ENCODE peak calls at places on chromosomes 5 and 9, in seven cellular contexts. U is stimulated activated CD8-positive, alpha-beta memory T cell treated with anti-CD3 and anti-CD28 coated beads, Interleukin-2, amount 100 ng/mL, for 48 hours; X is EH; H is HuH-7.5; Q is memory B cell; R is activated CD8-positive, alpha-beta T cell treated with anti-CD3 and anti-CD28 coated beads for 36 hours; O is iPS-NIHi11. B is an unnamed sample.

GRCh38 chr5:180291234-180291940 is 496 bp downstream of the MAPK9 start:
- DNase-seq in U (no peak), X (peak; percentile 32), H (peak; percentile 46), Q (no peak), R (peak; percentile 23), O (peak; percentile 79), B (no peak)

GRCh38 chr5:179821298-179822058 is 773 bp downstream of the SQSTM1 start:
- DNase-seq in U (peak; percentile 81), X (peak; percentile 97), H (peak; percentile 98), Q (peak; percentile 72), R (peak; percentile 91), O (peak; percentile 90), B (peak; percentile 94)

GRCh38 chr9:124501771-124502320 is 5.4 kb downstream of the NR5A1 start:
- DNase-seq in U (no peak), X (no peak), H (no peak), Q (no peak), R (no peak), O (no peak), B (no peak)

GRCh38 chr9:129627556-129628492 is 1.9 kb downstream of the NTMT1 start:
- DNase-seq in U (no peak), X (peak; percentile 84), H (no peak), Q (no peak), R (no peak), O (no peak), B (no peak)

GRCh38 chr9:209143-209758 is 5.4 kb upstream of the DOCK8 start:
- DNase-seq in U (no peak), X (no peak), H (no peak), Q (no peak), R (no peak), O (no peak), B (no peak)

GRCh38 chr9:124077915-124078572 is 66.5 kb downstream of the LHX2 start:
- DNase-seq in U (no peak), X (peak; percentile 60), H (no peak), Q (no peak), R (no peak), O (no peak), B (peak; percentile 14)

GRCh38 chr9:33921967-33922895 is 105.3 kb downstream of the UBE2R2 start:
- DNase-seq in U (peak; percentile 8), X (peak; percentile 34), H (peak; percentile 41), Q (no peak), R (peak; percentile 43), O (peak; percentile 72), B (no peak)

GRCh38 chr5:132414634-132415377 is 45.3 kb downstream of the SLC22A5 start:
- DNase-seq in U (no peak), X (peak; percentile 77), H (no peak), Q (no peak), R (no peak), O (no peak), B (peak; percentile 66)

GRCh38 chr5:139744471-139745120 is 51.0 kb upstream of the PSD2 start:
- DNase-seq in U (no peak), X (no peak), H (no peak), Q (no peak), R (no peak), O (no peak), B (no peak)

GRCh38 chr5:172772112-172772906 is 1.3 kb upstream of the DUSP1 start:
- DNase-seq in U (peak; percentile 62), X (peak; percentile 96), H (peak; percentile 87), Q (peak; percentile 87), R (peak; percentile 78), O (peak; percentile 86), B (peak; percentile 99)

GRCh38 chr9:129081388-129081889 is 528 bp downstream of the DOLPP1 start:
- DNase-seq in U (peak; percentile 8), X (no peak), H (no peak), Q (no peak), R (peak; percentile 35), O (peak; percentile 99), B (peak; percentile 16)

GRCh38 chr9:117354252-117354847 is 60.5 kb downstream of the ASTN2 start:
- DNase-seq in U (no peak), X (no peak), H (no peak), Q (no peak), R (no peak), O (peak; percentile 33), B (no peak)

GRCh38 chr9:136472640-136473353 is 10.0 kb downstream of the SEC16A start:
- DNase-seq in U (no peak), X (no peak), H (no peak), Q (no peak), R (no peak), O (no peak), B (no peak)

GRCh38 chr9:113992994-113993393 is 85.1 kb downstream of the AMBP start:
- DNase-seq in U (no peak), X (no peak), H (no peak), Q (no peak), R (no peak), O (no peak), B (no peak)

GRCh38 chr9:131288217-131288616 is 1.3 kb upstream of the PLPP7 start:
- DNase-seq in U (no peak), X (no peak), H (no peak), Q (no peak), R (no peak), O (no peak), B (no peak)

GRCh38 chr9:29999645-30000044 is 2384.8 kb upstream of the ACO1 start:
- DNase-seq in U (no peak), X (no peak), H (no peak), Q (no peak), R (no peak), O (no peak), B (no peak)

GRCh38 chr9:36802171-36802920 is 229.7 kb downstream of the MELK start:
- DNase-seq in U (no peak), X (peak; percentile 68), H (no peak), Q (no peak), R (no peak), O (no peak), B (peak; percentile 38)

GRCh38 chr9:87748895-87749294 is 23.0 kb downstream of the CTSL start:
- DNase-seq in U (no peak), X (no peak), H (no peak), Q (no peak), R (no peak), O (no peak), B (no peak)

GRCh38 chr5:83434929-83435328 is 36.6 kb upstream of the VCAN start:
- DNase-seq in U (no peak), X (no peak), H (no peak), Q (no peak), R (no peak), O (no peak), B (peak; percentile 64)